ENCODE peak calls at places on chromosomes 11 and 22, in six cellular contexts. One of them, this sample, is unnamed.
A peak's percentile ranks its signal among the peaks of the same experiment; 100 is the strongest.

GRCh38 chr22:23565942-23566715 is 14.0 kb downstream of the IGLL1 start:
- DNase-seq in GM23248: no peak
- DNase-seq in neural progenitor cell: peak; percentile 67
- DNase-seq in PC-3: no peak
- DNase-seq in SK-N-SH: peak; percentile 90
- DNase-seq in MM.1S: no peak
- DNase-seq in this sample: no peak

GRCh38 chr22:37455896-37456295 is 28.6 kb upstream of the ELFN2 start:
- DNase-seq in GM23248: peak; percentile 33
- DNase-seq in neural progenitor cell: peak; percentile 75
- DNase-seq in PC-3: no peak
- DNase-seq in SK-N-SH: no peak
- DNase-seq in MM.1S: no peak
- DNase-seq in this sample: no peak

GRCh38 chr11:63282579-63282978 is 39.2 kb upstream of the SLC22A25 start:
- DNase-seq in GM23248: no peak
- DNase-seq in neural progenitor cell: no peak
- DNase-seq in PC-3: no peak
- DNase-seq in SK-N-SH: no peak
- DNase-seq in MM.1S: no peak
- DNase-seq in this sample: no peak

GRCh38 chr11:69304686-69305085 is 10.7 kb downstream of the MYEOV start:
- DNase-seq in GM23248: no peak
- DNase-seq in neural progenitor cell: no peak
- DNase-seq in PC-3: no peak
- DNase-seq in SK-N-SH: no peak
- DNase-seq in MM.1S: no peak
- DNase-seq in this sample: no peak

GRCh38 chr11:863389-864117 is 20.9 kb downstream of the TSPAN4 start:
- DNase-seq in GM23248: no peak
- DNase-seq in neural progenitor cell: no peak
- DNase-seq in PC-3: no peak
- DNase-seq in SK-N-SH: no peak
- DNase-seq in MM.1S: no peak
- DNase-seq in this sample: no peak

GRCh38 chr11:305834-306211 is 1.8 kb upstream of the IFITM2 start:
- DNase-seq in GM23248: no peak
- DNase-seq in neural progenitor cell: peak; percentile 24
- DNase-seq in PC-3: no peak
- DNase-seq in SK-N-SH: no peak
- DNase-seq in MM.1S: no peak
- DNase-seq in this sample: no peak

GRCh38 chr11:18633256-18634139 is 644 bp downstream of the SPTY2D1 start:
- DNase-seq in GM23248: peak; percentile 63
- DNase-seq in neural progenitor cell: no peak
- DNase-seq in PC-3: no peak
- DNase-seq in SK-N-SH: peak; percentile 54
- DNase-seq in MM.1S: peak; percentile 77
- DNase-seq in this sample: no peak

GRCh38 chr11:123357990-123358827 is 71.9 kb upstream of the GRAMD1B start:
- DNase-seq in GM23248: peak; percentile 54
- DNase-seq in neural progenitor cell: peak; percentile 62
- DNase-seq in PC-3: peak; percentile 38
- DNase-seq in SK-N-SH: peak; percentile 82
- DNase-seq in MM.1S: peak; percentile 10
- DNase-seq in this sample: no peak

GRCh38 chr11:55554169-55554568 is at the start of gene OR4C15:
- DNase-seq in GM23248: no peak
- DNase-seq in neural progenitor cell: no peak
- DNase-seq in PC-3: no peak
- DNase-seq in SK-N-SH: no peak
- DNase-seq in MM.1S: no peak
- DNase-seq in this sample: no peak

GRCh38 chr11:42239102-42239501 is 779.6 kb upstream of the LRRC4C start:
- DNase-seq in GM23248: peak; percentile 17
- DNase-seq in neural progenitor cell: no peak
- DNase-seq in PC-3: peak; percentile 83
- DNase-seq in SK-N-SH: no peak
- DNase-seq in MM.1S: no peak
- DNase-seq in this sample: no peak

GRCh38 chr11:45815747-45816146 is 10.8 kb downstream of the SLC35C1 start:
- DNase-seq in GM23248: peak; percentile 46
- DNase-seq in neural progenitor cell: no peak
- DNase-seq in PC-3: peak; percentile 34
- DNase-seq in SK-N-SH: peak; percentile 32
- DNase-seq in MM.1S: no peak
- DNase-seq in this sample: no peak

GRCh38 chr11:7600205-7600775 is 73.0 kb downstream of the CYB5R2 start:
- DNase-seq in GM23248: peak; percentile 79
- DNase-seq in neural progenitor cell: no peak
- DNase-seq in PC-3: peak; percentile 73
- DNase-seq in SK-N-SH: no peak
- DNase-seq in MM.1S: no peak
- DNase-seq in this sample: peak; percentile 18

GRCh38 chr22:42947211-42947990 is 67.5 kb downstream of the PACSIN2 start:
- DNase-seq in GM23248: no peak
- DNase-seq in neural progenitor cell: peak; percentile 28
- DNase-seq in PC-3: peak; percentile 72
- DNase-seq in SK-N-SH: no peak
- DNase-seq in MM.1S: no peak
- DNase-seq in this sample: peak; percentile 73

GRCh38 chr11:4644233-4644632 is 451 bp downstream of the OR51E1 start:
- DNase-seq in GM23248: no peak
- DNase-seq in neural progenitor cell: no peak
- DNase-seq in PC-3: no peak
- DNase-seq in SK-N-SH: no peak
- DNase-seq in MM.1S: no peak
- DNase-seq in this sample: no peak

GRCh38 chr11:113806403-113806802 is 26.8 kb downstream of the CLDN25 start:
- DNase-seq in GM23248: peak; percentile 24
- DNase-seq in neural progenitor cell: peak; percentile 80
- DNase-seq in PC-3: peak; percentile 59
- DNase-seq in SK-N-SH: peak; percentile 33
- DNase-seq in MM.1S: peak; percentile 30
- DNase-seq in this sample: peak; percentile 12

GRCh38 chr11:123145220-123145619 is 49.8 kb downstream of the CLMP start:
- DNase-seq in GM23248: peak; percentile 92
- DNase-seq in neural progenitor cell: no peak
- DNase-seq in PC-3: peak; percentile 94
- DNase-seq in SK-N-SH: peak; percentile 66
- DNase-seq in MM.1S: no peak
- DNase-seq in this sample: peak; percentile 73

GRCh38 chr11:76606102-76606793 is 64.3 kb downstream of the LRRC32 start:
- DNase-seq in GM23248: peak; percentile 80
- DNase-seq in neural progenitor cell: no peak
- DNase-seq in PC-3: no peak
- DNase-seq in SK-N-SH: peak; percentile 11
- DNase-seq in MM.1S: no peak
- DNase-seq in this sample: no peak

GRCh38 chr11:72720806-72721205 is 31.4 kb downstream of the ARAP1 start:
- DNase-seq in GM23248: peak; percentile 31
- DNase-seq in neural progenitor cell: no peak
- DNase-seq in PC-3: no peak
- DNase-seq in SK-N-SH: no peak
- DNase-seq in MM.1S: no peak
- DNase-seq in this sample: no peak

GRCh38 chr22:19815823-19816290 is 38.8 kb downstream of the GNB1L start:
- DNase-seq in GM23248: no peak
- DNase-seq in neural progenitor cell: no peak
- DNase-seq in PC-3: no peak
- DNase-seq in SK-N-SH: no peak
- DNase-seq in MM.1S: no peak
- DNase-seq in this sample: no peak

GRCh38 chr11:8033312-8033715 is 46.2 kb downstream of the EIF3F start:
- DNase-seq in GM23248: peak; percentile 90
- DNase-seq in neural progenitor cell: peak; percentile 86
- DNase-seq in PC-3: peak; percentile 69
- DNase-seq in SK-N-SH: peak; percentile 91
- DNase-seq in MM.1S: peak; percentile 71
- DNase-seq in this sample: peak; percentile 43

GRCh38 chr11:123291201-123291869 is 96.3 kb upstream of the CLMP start:
- DNase-seq in GM23248: no peak
- DNase-seq in neural progenitor cell: no peak
- DNase-seq in PC-3: no peak
- DNase-seq in SK-N-SH: no peak
- DNase-seq in MM.1S: no peak
- DNase-seq in this sample: no peak

GRCh38 chr11:45933131-45933821 is 10.8 kb downstream of the LARGE2 start:
- DNase-seq in GM23248: peak; percentile 31
- DNase-seq in neural progenitor cell: no peak
- DNase-seq in PC-3: peak; percentile 21
- DNase-seq in SK-N-SH: no peak
- DNase-seq in MM.1S: no peak
- DNase-seq in this sample: no peak

GRCh38 chr11:10634407-10634806 is 59.1 kb downstream of the IRAG1 start:
- DNase-seq in GM23248: no peak
- DNase-seq in neural progenitor cell: no peak
- DNase-seq in PC-3: no peak
- DNase-seq in SK-N-SH: no peak
- DNase-seq in MM.1S: no peak
- DNase-seq in this sample: no peak
- TF ChIP-seq EZH2phosphoT487 in GM23248: no peak
- TF ChIP-seq EZH2phosphoT487 in neural progenitor cell: no peak
- TF ChIP-seq EZH2phosphoT487 in PC-3: no peak
- TF ChIP-seq EZH2phosphoT487 in SK-N-SH: no peak
- TF ChIP-seq EZH2phosphoT487 in MM.1S: no peak
- TF ChIP-seq EZH2phosphoT487 in this sample: no peak

DNA sequence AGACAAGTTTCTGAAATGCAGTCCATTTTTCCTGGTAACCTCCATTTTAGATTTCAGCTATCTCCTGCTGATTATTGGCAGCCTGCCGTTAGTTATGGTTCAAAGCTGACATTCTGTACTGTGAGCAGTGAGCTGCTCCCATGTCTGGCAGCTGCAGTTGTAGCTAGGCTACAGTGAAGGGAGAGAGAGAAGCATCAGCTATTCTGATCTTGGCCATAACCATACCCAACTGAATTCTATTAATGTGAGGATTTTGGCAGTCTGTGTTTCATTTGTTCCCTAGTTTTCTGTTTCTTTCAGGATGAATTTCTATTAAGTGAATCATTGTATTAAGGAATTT is 33.4 kb downstream of the SIK2 start:
- DNase-seq in GM23248: peak; percentile 49
- DNase-seq in neural progenitor cell: no peak
- DNase-seq in PC-3: no peak
- DNase-seq in SK-N-SH: peak; percentile 38
- DNase-seq in MM.1S: no peak
- DNase-seq in this sample: no peak
- H3K9ac ChIP-seq in GM23248: peak overlapping the region; percentile 20
- H3K9ac ChIP-seq in neural progenitor cell: no peak overlapping the region
- H3K9ac ChIP-seq in PC-3: no peak overlapping the region
- H3K9ac ChIP-seq in SK-N-SH: peak overlapping the region; percentile 6
- H3K9ac ChIP-seq in MM.1S: no peak overlapping the region
- H3K9ac ChIP-seq in this sample: no peak overlapping the region

GRCh38 chr11:59176330-59176729 is 4.4 kb downstream of the DTX4 start:
- DNase-seq in GM23248: no peak
- DNase-seq in neural progenitor cell: no peak
- DNase-seq in PC-3: no peak
- DNase-seq in SK-N-SH: no peak
- DNase-seq in MM.1S: no peak
- DNase-seq in this sample: no peak
- TF ChIP-seq EZH2phosphoT487 in GM23248: no peak
- TF ChIP-seq EZH2phosphoT487 in neural progenitor cell: no peak
- TF ChIP-seq EZH2phosphoT487 in PC-3: no peak
- TF ChIP-seq EZH2phosphoT487 in SK-N-SH: no peak
- TF ChIP-seq EZH2phosphoT487 in MM.1S: no peak
- TF ChIP-seq EZH2phosphoT487 in this sample: no peak

DNA sequence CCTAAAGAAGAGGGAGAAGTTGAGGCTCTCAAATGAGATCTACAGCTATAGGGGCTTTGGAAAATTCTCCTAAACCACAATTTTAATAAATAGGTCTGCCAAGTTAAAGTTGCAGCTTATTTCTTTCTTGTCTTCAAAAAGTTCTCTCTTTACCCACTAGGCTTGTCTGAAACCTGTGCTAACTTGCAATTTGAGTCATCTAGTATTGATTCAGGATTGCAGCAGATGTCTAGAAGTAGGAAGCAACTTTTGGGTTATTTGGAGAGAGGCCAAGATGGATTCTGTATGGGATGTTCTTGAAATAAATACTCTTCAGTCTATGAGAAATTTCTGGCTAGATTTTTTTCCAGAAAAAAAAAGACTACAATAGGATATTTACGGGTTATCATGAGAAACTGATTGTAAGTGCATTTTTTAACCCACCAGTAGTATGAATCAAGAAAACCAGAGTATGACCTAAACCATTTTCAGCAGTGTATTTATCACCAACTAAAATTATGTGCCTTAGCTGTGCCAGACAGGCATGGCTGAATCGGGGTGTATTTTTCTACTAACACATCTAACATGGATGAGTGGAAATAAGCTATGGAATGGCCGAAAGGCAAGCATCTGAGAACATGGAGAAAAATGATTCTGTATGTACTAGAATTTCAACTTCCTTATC is 4.9 kb upstream of the RAB38 start:
- DNase-seq in GM23248: peak; percentile 11
- DNase-seq in neural progenitor cell: no peak
- DNase-seq in PC-3: peak; percentile 78
- DNase-seq in SK-N-SH: no peak
- DNase-seq in MM.1S: no peak
- DNase-seq in this sample: no peak
- H3K9ac ChIP-seq in GM23248: no peak overlapping the region
- H3K9ac ChIP-seq in neural progenitor cell: no peak overlapping the region
- H3K9ac ChIP-seq in PC-3: no peak overlapping the region
- H3K9ac ChIP-seq in SK-N-SH: no peak overlapping the region
- H3K9ac ChIP-seq in MM.1S: no peak overlapping the region
- H3K9ac ChIP-seq in this sample: no peak overlapping the region

DNA sequence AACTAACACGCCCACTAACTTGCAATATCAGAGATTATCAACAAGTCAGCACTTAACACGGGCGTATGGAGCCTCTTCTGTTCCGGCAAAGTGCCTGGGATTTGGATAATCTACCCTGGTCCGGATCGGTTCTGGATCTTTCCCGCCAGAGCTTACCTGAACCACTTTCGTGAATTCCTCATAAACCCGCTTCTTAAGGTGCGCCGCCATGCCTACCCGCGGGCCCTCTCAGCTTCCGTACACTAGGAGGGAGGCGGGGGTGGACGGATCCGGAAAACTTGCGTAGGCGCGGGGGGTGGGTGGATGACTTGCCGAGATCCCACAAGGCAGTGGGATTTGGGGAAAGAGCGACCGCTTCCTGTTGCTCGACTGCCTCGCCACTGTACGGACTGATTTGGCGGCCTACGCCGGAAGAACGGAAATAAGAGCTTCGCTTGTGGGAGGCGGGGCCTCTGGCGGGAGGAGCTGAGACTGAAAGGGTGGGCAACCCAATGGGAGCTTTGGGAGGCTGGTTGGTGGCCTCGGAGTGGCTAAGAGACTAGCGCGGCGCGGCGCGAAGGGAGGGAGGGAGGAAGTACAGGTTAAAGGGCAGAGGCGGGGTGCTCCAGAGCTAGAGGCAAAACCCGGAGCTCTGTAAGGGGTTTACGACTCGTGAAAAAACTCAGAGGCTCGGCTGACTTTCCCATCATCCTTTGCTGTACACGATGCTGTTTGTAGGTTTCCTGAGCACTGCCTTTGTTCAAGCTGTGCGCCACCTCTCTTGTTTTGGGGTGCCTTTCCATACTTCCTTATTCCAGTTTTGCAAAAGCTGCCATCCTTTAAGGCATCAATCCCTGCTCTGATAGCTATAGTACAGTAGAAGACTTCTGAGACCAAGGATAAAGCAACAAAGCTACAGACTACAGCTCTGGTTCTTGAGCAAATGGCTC is at the start of gene INTS4:
- DNase-seq in GM23248: peak; percentile 100
- DNase-seq in neural progenitor cell: peak; percentile 100
- DNase-seq in PC-3: peak; percentile 100
- DNase-seq in SK-N-SH: peak; percentile 88
- DNase-seq in MM.1S: peak; percentile 99
- DNase-seq in this sample: peak; percentile 100
- TF ChIP-seq EZH2phosphoT487 in GM23248: no peak
- TF ChIP-seq EZH2phosphoT487 in neural progenitor cell: no peak
- TF ChIP-seq EZH2phosphoT487 in PC-3: no peak
- TF ChIP-seq EZH2phosphoT487 in SK-N-SH: no peak
- TF ChIP-seq EZH2phosphoT487 in MM.1S: no peak
- TF ChIP-seq EZH2phosphoT487 in this sample: no peak

This sample was measured in HCT116.